ENCODE peak calls at places on chromosomes 2 and 18, in nine cellular contexts. One of them, this sample, is unnamed. For H3K4me1, the result is how much of the 10 kb centered on the place peaks cover.

GRCh38 chr18:26971327-26971918 is 105.9 kb upstream of the AQP4 start:
- DNase-seq in tibial artery: no peak
- DNase-seq in breast epithelium: no peak
- DNase-seq in thyroid gland: no peak
- DNase-seq in IMR-90: no peak
- DNase-seq in SJSA1: no peak
- DNase-seq in suprapubic skin: no peak
- DNase-seq in colonic mucosa: no peak
- DNase-seq in lower lobe of right lung: no peak
- DNase-seq in this sample: no peak

GRCh38 chr2:58204195-58204959 is 36.7 kb downstream of the FANCL start:
- DNase-seq in tibial artery: no peak
- DNase-seq in thyroid gland: no peak
- DNase-seq in suprapubic skin: no peak
- DNase-seq in breast epithelium: no peak
- DNase-seq in IMR-90: peak
- DNase-seq in colonic mucosa: no peak
- DNase-seq in lower lobe of right lung: no peak
- DNase-seq in SJSA1: no peak
- DNase-seq in this sample: no peak

GRCh38 chr2:120712180-120712678 is 23.4 kb upstream of the GLI2 start:
- DNase-seq in tibial artery: no peak
- DNase-seq in suprapubic skin: no peak
- DNase-seq in colonic mucosa: no peak
- DNase-seq in lower lobe of right lung: no peak
- DNase-seq in SJSA1: no peak
- DNase-seq in IMR-90: peak
- DNase-seq in thyroid gland: no peak
- DNase-seq in breast epithelium: no peak
- DNase-seq in this sample: no peak

GRCh38 chr18:22309191-22309590 is 108.5 kb downstream of the CTAGE1 start:
- DNase-seq in breast epithelium: no peak
- DNase-seq in IMR-90: peak
- DNase-seq in colonic mucosa: no peak
- DNase-seq in lower lobe of right lung: no peak
- DNase-seq in tibial artery: no peak
- DNase-seq in SJSA1: no peak
- DNase-seq in thyroid gland: no peak
- DNase-seq in suprapubic skin: no peak
- DNase-seq in this sample: no peak

GRCh38 chr2:203783496-203784203 is 77.2 kb downstream of the CD28 start:
- DNase-seq in tibial artery: no peak
- DNase-seq in SJSA1: peak
- DNase-seq in lower lobe of right lung: no peak
- DNase-seq in thyroid gland: no peak
- DNase-seq in suprapubic skin: no peak
- DNase-seq in IMR-90: peak
- DNase-seq in breast epithelium: no peak
- DNase-seq in colonic mucosa: no peak
- DNase-seq in this sample: no peak

GRCh38 chr2:229861431-229861830 is 60.4 kb downstream of the TRIP12 start:
- DNase-seq in IMR-90: peak
- DNase-seq in SJSA1: no peak
- DNase-seq in colonic mucosa: no peak
- DNase-seq in suprapubic skin: no peak
- DNase-seq in thyroid gland: no peak
- DNase-seq in breast epithelium: no peak
- DNase-seq in lower lobe of right lung: no peak
- DNase-seq in tibial artery: no peak
- DNase-seq in this sample: no peak

GRCh38 chr2:8661235-8661634 is 20.6 kb upstream of the ID2 start:
- DNase-seq in IMR-90: no peak
- DNase-seq in suprapubic skin: no peak
- DNase-seq in thyroid gland: no peak
- DNase-seq in SJSA1: no peak
- DNase-seq in lower lobe of right lung: no peak
- DNase-seq in tibial artery: peak
- DNase-seq in breast epithelium: no peak
- DNase-seq in colonic mucosa: no peak
- DNase-seq in this sample: no peak

GRCh38 chr2:54503192-54503591 is 47.1 kb downstream of the SPTBN1 start:
- DNase-seq in IMR-90: peak
- DNase-seq in lower lobe of right lung: no peak
- DNase-seq in tibial artery: no peak
- DNase-seq in SJSA1: peak
- DNase-seq in breast epithelium: no peak
- DNase-seq in thyroid gland: peak
- DNase-seq in suprapubic skin: no peak
- DNase-seq in colonic mucosa: peak
- DNase-seq in this sample: no peak

GRCh38 chr2:168033966-168034365 is 213.4 kb downstream of the STK39 start:
- DNase-seq in SJSA1: no peak
- DNase-seq in colonic mucosa: no peak
- DNase-seq in thyroid gland: no peak
- DNase-seq in tibial artery: no peak
- DNase-seq in suprapubic skin: no peak
- DNase-seq in lower lobe of right lung: no peak
- DNase-seq in breast epithelium: no peak
- DNase-seq in IMR-90: no peak
- DNase-seq in this sample: no peak

GRCh38 chr2:148306027-148306426 is 285.1 kb downstream of the MBD5 start:
- DNase-seq in SJSA1: no peak
- DNase-seq in IMR-90: no peak
- DNase-seq in breast epithelium: no peak
- DNase-seq in colonic mucosa: no peak
- DNase-seq in suprapubic skin: no peak
- DNase-seq in thyroid gland: no peak
- DNase-seq in tibial artery: no peak
- DNase-seq in lower lobe of right lung: no peak
- DNase-seq in this sample: no peak

GRCh38 chr2:148301362-148301761 is 280.5 kb downstream of the MBD5 start:
- DNase-seq in colonic mucosa: no peak
- DNase-seq in breast epithelium: no peak
- DNase-seq in thyroid gland: no peak
- DNase-seq in tibial artery: no peak
- DNase-seq in IMR-90: no peak
- DNase-seq in suprapubic skin: no peak
- DNase-seq in lower lobe of right lung: no peak
- DNase-seq in SJSA1: no peak
- DNase-seq in this sample: no peak

GRCh38 chr2:148302526-148302925 is 281.6 kb downstream of the MBD5 start:
- DNase-seq in colonic mucosa: no peak
- DNase-seq in suprapubic skin: no peak
- DNase-seq in IMR-90: no peak
- DNase-seq in SJSA1: no peak
- DNase-seq in tibial artery: no peak
- DNase-seq in thyroid gland: peak
- DNase-seq in lower lobe of right lung: no peak
- DNase-seq in breast epithelium: no peak
- DNase-seq in this sample: no peak

GRCh38 chr2:148300534-148300933 is 279.6 kb downstream of the MBD5 start:
- DNase-seq in breast epithelium: no peak
- DNase-seq in lower lobe of right lung: no peak
- DNase-seq in thyroid gland: no peak
- DNase-seq in IMR-90: peak
- DNase-seq in tibial artery: no peak
- DNase-seq in suprapubic skin: no peak
- DNase-seq in SJSA1: no peak
- DNase-seq in colonic mucosa: no peak
- DNase-seq in this sample: no peak

GRCh38 chr2:148303166-148303565 is 282.3 kb downstream of the MBD5 start:
- DNase-seq in lower lobe of right lung: no peak
- DNase-seq in tibial artery: no peak
- DNase-seq in SJSA1: no peak
- DNase-seq in breast epithelium: no peak
- DNase-seq in colonic mucosa: no peak
- DNase-seq in IMR-90: no peak
- DNase-seq in suprapubic skin: no peak
- DNase-seq in thyroid gland: no peak
- DNase-seq in this sample: no peak
- H3K4me3 ChIP-seq in lower lobe of right lung: no peak
- H3K4me3 ChIP-seq in tibial artery: no peak
- H3K4me3 ChIP-seq in SJSA1: no peak
- H3K4me3 ChIP-seq in breast epithelium: no peak
- H3K4me3 ChIP-seq in colonic mucosa: no peak
- H3K4me3 ChIP-seq in IMR-90: no peak
- H3K4me3 ChIP-seq in suprapubic skin: no peak
- H3K4me3 ChIP-seq in thyroid gland: no peak
- H3K4me3 ChIP-seq in this sample: no peak

GRCh38 chr2:15945909-15946705 is 5.8 kb downstream of the MYCN start:
- DNase-seq in IMR-90: no peak
- DNase-seq in breast epithelium: no peak
- DNase-seq in suprapubic skin: no peak
- DNase-seq in lower lobe of right lung: no peak
- DNase-seq in tibial artery: no peak
- DNase-seq in thyroid gland: no peak
- DNase-seq in SJSA1: peak
- DNase-seq in colonic mucosa: no peak
- DNase-seq in this sample: no peak

GRCh38 chr2:15942711-15943345 is 2.5 kb downstream of the MYCN start:
- DNase-seq in suprapubic skin: peak
- DNase-seq in colonic mucosa: no peak
- DNase-seq in breast epithelium: no peak
- DNase-seq in SJSA1: no peak
- DNase-seq in tibial artery: no peak
- DNase-seq in thyroid gland: peak
- DNase-seq in lower lobe of right lung: no peak
- DNase-seq in IMR-90: no peak
- DNase-seq in this sample: no peak

GRCh38 chr2:15943914-15944313 is 3.6 kb downstream of the MYCN start:
- DNase-seq in colonic mucosa: peak
- DNase-seq in breast epithelium: no peak
- DNase-seq in lower lobe of right lung: no peak
- DNase-seq in tibial artery: no peak
- DNase-seq in thyroid gland: peak
- DNase-seq in IMR-90: no peak
- DNase-seq in SJSA1: peak
- DNase-seq in suprapubic skin: no peak
- DNase-seq in this sample: no peak

GRCh38 chr2:15943378-15943851 is 3.1 kb downstream of the MYCN start:
- DNase-seq in IMR-90: no peak
- DNase-seq in colonic mucosa: peak
- DNase-seq in lower lobe of right lung: no peak
- DNase-seq in thyroid gland: peak
- DNase-seq in SJSA1: peak
- DNase-seq in suprapubic skin: peak
- DNase-seq in breast epithelium: no peak
- DNase-seq in tibial artery: no peak
- DNase-seq in this sample: no peak

DNA sequence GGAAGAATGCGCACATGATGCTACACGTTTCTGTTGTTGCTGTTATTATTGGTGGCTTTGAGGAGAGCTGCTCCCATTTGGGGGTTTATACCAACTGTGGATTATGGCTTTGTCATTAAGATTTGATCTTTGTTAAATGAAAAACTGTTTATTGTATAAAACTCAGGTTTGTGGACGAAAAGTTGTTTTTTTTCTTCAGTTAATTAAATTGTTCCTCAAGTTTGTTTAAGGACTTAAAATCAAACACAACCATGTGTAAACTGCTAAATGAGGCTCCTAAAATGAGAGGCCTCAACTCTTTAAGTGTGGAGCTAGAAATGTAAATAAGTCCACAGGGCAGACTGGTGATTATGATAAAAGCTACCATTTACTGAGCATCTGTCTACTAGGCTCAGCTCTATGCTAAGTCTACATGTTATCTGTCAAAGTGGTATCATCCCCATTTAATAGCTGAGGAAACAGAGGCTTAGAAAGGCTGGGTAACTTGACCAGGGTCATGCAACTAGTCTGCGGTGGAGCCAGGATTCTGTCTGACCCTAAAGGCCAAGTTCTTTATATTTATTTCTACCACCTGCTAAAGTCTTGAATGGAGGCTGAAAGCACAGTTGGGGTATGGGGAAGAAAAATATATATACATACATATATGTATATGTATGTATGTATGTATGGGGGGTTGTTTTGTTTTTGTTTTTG is 4.1 kb downstream of the MYCN start:
- DNase-seq in IMR-90: no peak
- DNase-seq in tibial artery: no peak
- DNase-seq in colonic mucosa: no peak
- DNase-seq in SJSA1: no peak
- DNase-seq in breast epithelium: no peak
- DNase-seq in thyroid gland: no peak
- DNase-seq in lower lobe of right lung: no peak
- DNase-seq in suprapubic skin: no peak
- DNase-seq in this sample: no peak
- H3K27ac ChIP-seq in IMR-90: no peak
- H3K27ac ChIP-seq in tibial artery: no peak
- H3K27ac ChIP-seq in colonic mucosa: peak
- H3K27ac ChIP-seq in SJSA1: peak
- H3K27ac ChIP-seq in breast epithelium: no peak
- H3K27ac ChIP-seq in thyroid gland: peak
- H3K27ac ChIP-seq in lower lobe of right lung: no peak
- H3K27ac ChIP-seq in suprapubic skin: no peak
- H3K27ac ChIP-seq in this sample: no peak

GRCh38 chr2:194382221-194382620 is 1274.8 kb upstream of the SLC39A10 start:
- DNase-seq in breast epithelium: no peak
- DNase-seq in lower lobe of right lung: no peak
- DNase-seq in suprapubic skin: no peak
- DNase-seq in colonic mucosa: no peak
- DNase-seq in tibial artery: no peak
- DNase-seq in SJSA1: no peak
- DNase-seq in thyroid gland: no peak
- DNase-seq in IMR-90: no peak
- DNase-seq in this sample: no peak
- H3K4me1 ChIP-seq in breast epithelium: under half
- H3K4me1 ChIP-seq in lower lobe of right lung: under half
- H3K4me1 ChIP-seq in suprapubic skin: under half
- H3K4me1 ChIP-seq in colonic mucosa: under half
- H3K4me1 ChIP-seq in tibial artery: under half
- H3K4me1 ChIP-seq in SJSA1: under half
- H3K4me1 ChIP-seq in thyroid gland: under half
- H3K4me1 ChIP-seq in IMR-90: under half
- H3K4me1 ChIP-seq in this sample: under half

DNA sequence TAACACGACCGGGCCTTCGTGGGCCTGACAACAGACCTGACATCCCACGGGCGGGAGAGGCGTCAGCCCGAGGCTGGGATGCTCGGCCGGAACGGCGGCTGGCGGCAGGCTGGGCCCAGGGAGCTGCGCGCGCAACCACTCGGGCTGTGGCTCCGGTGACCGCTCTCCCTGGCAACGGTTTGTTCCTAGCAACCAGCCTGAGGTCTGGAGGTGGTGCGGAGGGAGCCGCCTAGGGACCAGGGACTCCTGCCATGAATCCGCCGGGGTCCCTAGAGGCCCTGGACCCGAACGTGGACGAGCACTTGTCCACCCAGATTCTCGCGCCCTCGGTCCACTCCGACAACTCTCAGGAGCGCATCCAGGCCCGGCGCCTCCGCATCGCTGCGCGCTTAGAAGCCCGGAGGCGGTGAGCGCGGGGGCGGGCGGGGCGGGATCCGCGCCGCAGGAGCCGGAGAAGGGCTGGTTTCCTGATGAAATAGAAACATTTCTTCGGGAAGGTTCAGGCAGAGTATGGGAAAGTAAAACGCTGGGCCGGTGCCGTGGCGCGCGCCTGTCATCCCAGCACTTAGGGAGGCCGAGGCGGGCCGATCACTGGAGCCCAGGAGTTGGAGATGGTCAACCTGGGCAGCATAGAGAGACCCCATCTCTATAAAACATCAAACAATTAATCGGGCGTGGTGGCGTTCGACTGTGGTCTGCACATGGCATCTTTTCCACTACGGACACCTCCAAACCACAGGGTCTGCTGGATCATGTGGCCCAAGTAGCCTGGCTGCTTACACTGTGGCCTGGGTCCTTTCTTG is at the start of gene DRC1:
- DNase-seq in SJSA1: peak
- DNase-seq in breast epithelium: peak
- DNase-seq in thyroid gland: peak
- DNase-seq in IMR-90: peak
- DNase-seq in lower lobe of right lung: peak
- DNase-seq in tibial artery: no peak
- DNase-seq in suprapubic skin: no peak
- DNase-seq in colonic mucosa: peak
- DNase-seq in this sample: no peak
- H3K4me3 ChIP-seq in SJSA1: peak
- H3K4me3 ChIP-seq in breast epithelium: peak
- H3K4me3 ChIP-seq in thyroid gland: no peak
- H3K4me3 ChIP-seq in IMR-90: peak
- H3K4me3 ChIP-seq in lower lobe of right lung: peak
- H3K4me3 ChIP-seq in tibial artery: no peak
- H3K4me3 ChIP-seq in suprapubic skin: peak
- H3K4me3 ChIP-seq in colonic mucosa: no peak
- H3K4me3 ChIP-seq in this sample: no peak

This sample was measured in CD8-positive, alpha-beta memory T cell.